ENCODE peak calls at places on chromosomes 16 and 17, in six cellular contexts. I, W, Z, A, U and C are unnamed samples.

GRCh38 chr16:28538733-28539596 is at the start of gene NUPR1:
- DNase-seq in U (peak; percentile 97), A (peak; percentile 97), W (peak; percentile 97), I (peak; percentile 72), Z (peak; percentile 97), C (peak; percentile 93)

GRCh38 chr17:42202696-42203095 is 8.4 kb upstream of the GHDC start:
- DNase-seq in W (no peak), U (no peak), I (no peak), A (peak; percentile 19), Z (no peak), C (no peak)

GRCh38 chr17:81386646-81387234 is 8.5 kb upstream of the BAHCC1 start:
- DNase-seq in A (no peak), U (no peak), I (no peak), Z (no peak), W (no peak), C (no peak)

GRCh38 chr17:19308398-19308797 is 54.1 kb downstream of the B9D1 start:
- DNase-seq in A (no peak), U (no peak), I (no peak), W (no peak), Z (no peak), C (no peak)

GRCh38 chr16:1474471-1474795 is 395 bp downstream of the CLCN7 start:
- DNase-seq in I (no peak), U (no peak), Z (no peak), W (no peak), A (no peak), C (no peak)

GRCh38 chr17:61981323-61981722 is 53.5 kb upstream of the INTS2 start:
- DNase-seq in W (no peak), A (peak; percentile 62), Z (no peak), I (peak; percentile 5), U (no peak), C (no peak)

GRCh38 chr16:30786115-30786935 is 680 bp downstream of the ZNF629 start:
- DNase-seq in U (no peak), A (peak; percentile 62), W (no peak), I (peak; percentile 77), Z (peak; percentile 50), C (no peak)

GRCh38 chr17:17119533-17119932 is 77.3 kb downstream of the MPRIP start:
- DNase-seq in W (no peak), A (peak; percentile 86), U (no peak), Z (peak; percentile 70), I (no peak), C (no peak)

GRCh38 chr17:30334421-30334820 is 564 bp upstream of the TMIGD1 start:
- DNase-seq in A (no peak), W (no peak), U (no peak), I (no peak), Z (no peak), C (no peak)

GRCh38 chr17:15466131-15466530 is 1.3 kb downstream of the CDRT4 start:
- DNase-seq in W (no peak), U (no peak), A (no peak), I (no peak), Z (no peak), C (no peak)

GRCh38 chr16:50473375-50473945 is 74.7 kb upstream of the NKD1 start:
- DNase-seq in U (no peak), I (no peak), W (no peak), Z (no peak), A (no peak), C (no peak)

GRCh38 chr17:55285340-55286301 is 20.9 kb downstream of the HLF start:
- DNase-seq in U (peak; percentile 96), Z (peak; percentile 76), W (peak; percentile 94), I (peak; percentile 34), A (peak; percentile 68), C (peak; percentile 11)

GRCh38 chr17:63816669-63817068 is 10.6 kb upstream of the PSMC5 start:
- DNase-seq in Z (no peak), I (no peak), A (peak; percentile 81), W (no peak), U (no peak), C (no peak)

GRCh38 chr17:30082807-30083206 is 33.8 kb upstream of the NSRP1 start:
- DNase-seq in W (no peak), I (no peak), A (no peak), Z (no peak), U (no peak), C (no peak)

GRCh38 chr16:30941600-30942420 is 7.1 kb upstream of the ORAI3 start:
- DNase-seq in Z (peak; percentile 84), W (peak; percentile 73), I (peak; percentile 70), A (peak; percentile 58), U (no peak), C (no peak)

GRCh38 chr16:71666928-71667707 is 41.1 kb downstream of the MARVELD3 start:
- DNase-seq in I (no peak), A (no peak), U (no peak), W (no peak), Z (no peak), C (no peak)

GRCh38 chr17:27573971-27574525 is 56.9 kb upstream of the LGALS9 start:
- DNase-seq in W (no peak), Z (no peak), I (peak; percentile 38), A (peak; percentile 69), U (no peak), C (no peak)

GRCh38 chr17:60094754-60095153 is 16.0 kb upstream of the HEATR6 start:
- DNase-seq in U (no peak), W (no peak), Z (no peak), I (no peak), A (no peak), C (no peak)

GRCh38 chr17:42027961-42028790 is 8.3 kb downstream of the NKIRAS2 start:
- DNase-seq in Z (no peak), A (no peak), I (no peak), W (no peak), U (no peak), C (no peak)

GRCh38 chr16:88634141-88634993 is 4.0 kb upstream of the IL17C start:
- DNase-seq in W (peak; percentile 51), A (peak; percentile 23), U (no peak), I (peak; percentile 32), Z (peak; percentile 60), C (no peak)

GRCh38 chr17:63573634-63574033 is 23.4 kb downstream of the DCAF7 start:
- DNase-seq in W (no peak), U (no peak), I (no peak), Z (no peak), A (no peak), C (no peak)

GRCh38 chr17:38459556-38459955 is 31.3 kb downstream of the ARHGAP23 start:
- DNase-seq in I (no peak), W (no peak), Z (no peak), U (no peak), A (no peak), C (no peak)

GRCh38 chr17:42313773-42314566 is 25.7 kb downstream of the STAT5A start:
- DNase-seq in W (no peak), U (no peak), I (no peak), A (no peak), Z (no peak), C (no peak)

GRCh38 chr16:30923554-30924085 is at the start of gene FBXL19:
- DNase-seq in U (peak; percentile 79), I (no peak), A (no peak), Z (no peak), W (no peak), C (no peak)

GRCh38 chr16:4917117-4917516 is 19.8 kb downstream of the PPL start:
- DNase-seq in A (peak; percentile 74), Z (no peak), U (no peak), W (no peak), I (peak; percentile 70), C (peak; percentile 11)

GRCh38 chr16:57623251-57624043 is 5.0 kb upstream of the ADGRG1 start:
- DNase-seq in Z (peak; percentile 73), A (peak; percentile 52), U (no peak), W (no peak), I (peak; percentile 63), C (no peak)

DNA sequence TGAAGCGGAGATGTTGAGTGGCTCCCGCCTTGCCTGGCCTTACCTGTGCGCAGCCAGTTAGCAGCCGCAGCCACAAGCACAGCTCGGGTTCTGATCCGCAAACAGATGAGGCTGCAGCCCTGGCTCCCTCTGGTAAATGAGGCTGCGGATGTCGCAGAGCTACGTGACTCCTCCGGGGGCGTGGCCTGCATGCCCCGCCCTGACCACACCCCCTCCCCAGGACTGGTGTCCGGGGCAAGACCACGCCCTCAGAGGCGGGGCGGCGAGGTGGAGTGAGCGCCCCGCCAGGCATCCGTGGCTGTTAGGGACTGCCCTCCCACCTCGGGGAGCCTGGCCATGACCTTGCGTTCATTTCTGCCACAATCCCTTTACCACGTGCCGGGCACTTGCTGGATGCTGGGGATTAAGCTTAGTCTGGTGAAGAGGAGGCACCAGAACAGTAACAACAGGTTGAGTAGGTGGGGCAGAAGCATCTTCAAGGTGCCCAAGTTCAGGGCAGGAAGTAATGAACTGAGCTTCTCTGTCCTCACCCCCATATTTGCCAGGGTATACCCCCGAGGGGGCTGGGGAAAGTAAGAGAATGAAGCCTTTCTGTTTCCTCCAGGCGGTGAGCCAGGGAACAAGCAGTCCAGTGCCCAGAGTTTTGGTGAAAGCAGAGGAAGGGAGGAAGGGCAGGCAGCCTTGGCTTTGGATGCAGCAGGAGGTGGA is at the start of gene ALDOC:
- DNase-seq in W (peak; percentile 95), A (peak; percentile 91), U (peak; percentile 98), Z (peak; percentile 99), I (peak; percentile 87), C (peak; percentile 66)
- TF ChIP-seq CTCF in W (no peak), A (no peak), U (no peak), Z (no peak), I (peak; percentile 13), C (no peak)

GRCh38 chr17:79791354-79792123 is 5.3 kb downstream of the CBX8 start:
- DNase-seq in Z (no peak), U (no peak), W (no peak), I (no peak), A (no peak), C (no peak)
- H3K27me3 ChIP-seq in Z (peaks cover 49% of the 10 kb centered on the region), U (peaks cover 46% of the 10 kb centered on the region), W (peaks cover 76% of the 10 kb centered on the region), I (peaks cover 40% of the 10 kb centered on the region), A (peaks cover 37% of the 10 kb centered on the region), C (peaks cover 30% of the 10 kb centered on the region)

GRCh38 chr16:3129137-3130131 is 5.4 kb upstream of the ZNF213 start:
- DNase-seq in I (peak; percentile 66), Z (peak; percentile 85), A (peak; percentile 86), U (peak; percentile 87), W (peak; percentile 84), C (no peak)
- TF ChIP-seq CTCF in I (peak; percentile 94), Z (peak; percentile 93), A (peak; percentile 89), U (peak; percentile 84), W (peak; percentile 89), C (peak; percentile 92)

DNA sequence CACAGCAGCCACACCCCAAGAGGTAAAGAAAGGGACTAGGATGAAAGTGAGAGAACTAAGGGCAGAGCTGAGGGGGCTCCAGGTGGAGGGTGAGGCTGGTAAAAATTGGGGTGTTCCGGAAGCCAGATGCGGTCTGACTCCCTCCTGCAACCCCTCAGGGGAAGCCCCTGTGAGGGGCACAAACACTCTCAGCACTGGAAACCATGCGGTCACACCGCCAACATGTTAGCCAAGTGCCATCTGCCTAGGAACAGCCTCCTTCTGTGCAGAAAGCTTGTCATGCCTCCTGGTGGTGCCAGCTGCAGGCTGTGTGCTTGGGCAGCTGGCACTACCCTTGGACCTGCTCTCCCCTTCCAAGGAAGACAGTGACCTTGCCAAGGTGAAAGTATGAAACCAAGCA is 83.5 kb upstream of the RPL38 start:
- DNase-seq in Z (no peak), A (no peak), I (no peak), U (no peak), W (no peak), C (no peak)
- H3K27me3 ChIP-seq in Z (no peaks in the 10 kb centered on the region), A (no peaks in the 10 kb centered on the region), I (peaks cover 4% of the 10 kb centered on the region), U (no peaks in the 10 kb centered on the region), W (peaks cover 15% of the 10 kb centered on the region), C (no peaks in the 10 kb centered on the region)